ENCODE peak calls at places on chromosome 1, in seven cellular contexts. S is sigmoid colon, Z is GM12892, C is GM12891, R is A549, B is adrenal gland, Y is ovary. A is an unnamed sample.

GRCh38 chr1:154741327-154741726 is 128.8 kb downstream of the KCNN3 start:
- DNase-seq in Z (no peak), S (no peak), R (no peak), B (no peak), C (no peak), Y (no peak), A (no peak)

GRCh38 chr1:77874804-77875445 is 13.5 kb upstream of the NEXN start:
- DNase-seq in C (no peak), S (no peak), B (no peak), Z (no peak), R (no peak), Y (no peak), A (no peak)

GRCh38 chr1:38835230-38835827 is 24.2 kb downstream of the RRAGC start:
- DNase-seq in C (peak; percentile 52), B (peak; percentile 62), S (no peak), Y (no peak), R (peak; percentile 43), Z (no peak), A (peak; percentile 81)

GRCh38 chr1:227391204-227391603 is 72.9 kb upstream of the CDC42BPA start:
- DNase-seq in C (no peak), B (no peak), S (no peak), Z (no peak), R (no peak), Y (no peak), A (no peak)

GRCh38 chr1:187987236-187987776 is 1158.6 kb downstream of the PLA2G4A start:
- DNase-seq in C (no peak), Z (no peak), Y (no peak), S (no peak), R (no peak), B (no peak), A (no peak)

GRCh38 chr1:230502306-230502705 is 76.2 kb upstream of the PGBD5 start:
- DNase-seq in Z (no peak), C (no peak), S (no peak), R (no peak), Y (no peak), B (no peak), A (no peak)

GRCh38 chr1:200626853-200627534 is 6.4 kb upstream of the KIF14 start:
- DNase-seq in Z (no peak), Y (no peak), S (no peak), B (no peak), R (no peak), C (no peak), A (no peak)

GRCh38 chr1:21631944-21632887 is 36.9 kb downstream of the RAP1GAP start:
- DNase-seq in Z (no peak), Y (no peak), B (peak; percentile 70), S (no peak), R (no peak), C (no peak), A (no peak)

GRCh38 chr1:42524330-42524729 is 61.2 kb downstream of the CCDC30 start:
- DNase-seq in B (no peak), Z (no peak), Y (no peak), C (no peak), R (no peak), S (no peak), A (no peak)

GRCh38 chr1:66242646-66243547 is 291.1 kb upstream of the SGIP1 start:
- DNase-seq in Y (peak; percentile 54), B (peak; percentile 83), S (peak; percentile 95), Z (peak; percentile 11), R (peak; percentile 41), C (peak; percentile 16), A (peak; percentile 82)

GRCh38 chr1:11616766-11617165 is 37.5 kb downstream of the FBXO2 start:
- DNase-seq in Y (no peak), C (no peak), S (no peak), Z (no peak), R (no peak), B (no peak), A (no peak)

GRCh38 chr1:182374101-182374834 is 17.3 kb downstream of the GLUL start:
- DNase-seq in R (no peak), B (no peak), C (no peak), S (no peak), Y (no peak), Z (no peak), A (no peak)

GRCh38 chr1:177526201-177526600 is 355.4 kb downstream of the BRINP2 start:
- DNase-seq in B (no peak), S (no peak), R (no peak), Z (no peak), C (no peak), Y (no peak), A (no peak)

GRCh38 chr1:99645699-99646531 is at the start of gene PALMD:
- DNase-seq in S (no peak), C (no peak), B (peak; percentile 51), R (peak; percentile 3), Z (no peak), Y (peak; percentile 49), A (no peak)

GRCh38 chr1:175422122-175422521 is 229.5 kb upstream of the KIAA0040 start:
- DNase-seq in C (no peak), B (no peak), S (no peak), R (no peak), Z (no peak), Y (no peak), A (no peak)

GRCh38 chr1:27099154-27099903 is 55.6 kb downstream of the SLC9A1 start:
- DNase-seq in S (no peak), R (peak; percentile 49), Z (no peak), Y (peak; percentile 81), C (peak; percentile 50), B (peak; percentile 62), A (peak; percentile 42)

DNA sequence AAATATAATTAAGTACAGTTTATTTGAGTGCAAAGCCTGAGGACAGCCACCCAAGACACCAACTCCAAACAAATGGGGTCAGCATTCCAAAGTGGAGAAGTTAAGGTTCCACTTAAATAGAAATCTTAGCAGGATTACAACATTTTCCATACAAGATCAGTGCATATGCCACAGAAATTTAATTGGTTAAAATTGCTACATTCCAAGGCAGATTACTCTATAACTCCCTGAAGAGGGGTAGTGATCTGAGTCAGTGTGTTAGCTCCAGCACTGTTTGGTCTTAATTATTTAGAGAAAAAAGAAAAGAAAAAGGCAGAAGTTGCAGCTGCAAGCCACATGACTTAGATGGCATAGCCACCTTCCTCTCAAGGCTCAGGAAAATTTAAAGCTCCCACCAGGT is 297.5 kb downstream of the HHIPL2 start:
- DNase-seq in Z (no peak), S (no peak), B (no peak), C (no peak), Y (no peak), R (no peak), A (no peak)
- TF ChIP-seq POLR2A in Z (no peak), S (no peak), B (no peak), C (no peak), Y (no peak), R (no peak), A (no peak)

DNA sequence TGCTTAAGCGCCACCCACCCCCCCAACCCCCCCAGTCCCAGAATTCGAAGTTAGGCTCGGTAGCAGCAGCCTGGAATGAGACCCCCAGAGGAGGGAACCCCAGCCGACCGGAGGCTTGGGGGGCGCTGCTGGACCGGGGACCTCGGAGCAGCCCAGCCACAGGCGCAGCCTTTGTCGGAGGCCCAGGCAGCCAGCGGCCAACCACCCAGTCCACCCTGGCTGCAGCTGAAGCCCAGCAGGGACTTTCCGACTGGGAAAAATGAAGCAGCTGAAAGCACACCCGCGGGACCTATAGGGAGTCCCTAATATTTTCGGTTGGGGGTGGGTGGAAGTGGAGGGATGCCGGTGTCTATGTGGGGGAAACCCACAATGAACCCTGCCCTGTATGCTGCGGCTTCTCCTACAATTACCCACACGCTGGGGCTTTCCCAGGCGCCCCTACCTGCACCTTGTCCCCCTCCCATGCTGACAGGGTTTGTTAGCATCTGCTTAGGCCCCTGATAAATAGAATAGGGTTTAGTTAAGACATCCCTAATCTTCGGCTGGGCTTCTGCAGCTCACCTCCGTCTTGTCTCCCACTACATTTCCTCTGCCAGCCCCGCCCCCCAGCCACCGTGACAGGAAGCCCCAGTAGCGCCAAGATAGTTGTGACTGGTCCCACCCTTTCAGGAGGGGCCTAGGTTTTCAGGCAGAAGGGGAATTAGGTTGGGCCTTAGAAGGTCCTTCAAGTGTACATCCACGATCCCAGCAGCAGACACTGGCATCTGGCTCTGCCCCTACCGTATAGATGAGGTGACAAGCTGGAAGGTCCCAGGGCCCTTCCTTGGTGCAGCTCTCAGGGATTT is 838 bp downstream of the CCDC28B start:
- DNase-seq in S (peak; percentile 87), Y (peak; percentile 63), Z (peak; percentile 69), B (peak; percentile 66), C (peak; percentile 62), R (no peak), A (peak; percentile 64)
- TF ChIP-seq POLR2A in S (no peak), Y (no peak), Z (peak; percentile 63), B (no peak), C (peak; percentile 56), R (no peak), A (no peak)

GRCh38 chr1:31797216-31797615 is 18.6 kb downstream of the SPOCD1 start:
- DNase-seq in S (no peak), R (no peak), B (no peak), C (no peak), Y (no peak), Z (no peak), A (no peak)

GRCh38 chr1:31798433-31799195 is 17.2 kb downstream of the SPOCD1 start:
- DNase-seq in B (no peak), Z (no peak), R (peak; percentile 34), Y (no peak), S (peak; percentile 51), C (no peak), A (no peak)

GRCh38 chr1:31799196-31799894 is 16.5 kb downstream of the SPOCD1 start:
- DNase-seq in S (peak; percentile 39), Z (no peak), Y (no peak), R (no peak), B (no peak), C (no peak), A (no peak)

GRCh38 chr1:31796707-31797106 is 19.1 kb downstream of the SPOCD1 start:
- DNase-seq in Z (no peak), C (no peak), B (no peak), S (peak; percentile 28), R (no peak), Y (no peak), A (no peak)

GRCh38 chr1:31798086-31798432 is 17.8 kb downstream of the SPOCD1 start:
- DNase-seq in B (no peak), Y (no peak), R (no peak), Z (no peak), C (no peak), S (peak; percentile 52), A (no peak)
- TF ChIP-seq POLR2A in B (no peak), Y (no peak), R (no peak), Z (no peak), C (no peak), S (no peak), A (no peak)

GRCh38 chr1:1760715-1761114 is 17.6 kb downstream of the NADK start:
- DNase-seq in S (no peak), Y (no peak), R (no peak), C (no peak), Z (no peak), B (peak; percentile 11), A (no peak)

GRCh38 chr1:1761504-1762376 is 16.5 kb downstream of the NADK start:
- DNase-seq in S (no peak), C (no peak), Y (no peak), B (peak; percentile 14), R (no peak), Z (no peak), A (no peak)

GRCh38 chr1:1764876-1765478 is 13.3 kb downstream of the NADK start:
- DNase-seq in Z (no peak), B (no peak), S (no peak), R (no peak), C (no peak), Y (no peak), A (no peak)

GRCh38 chr1:1760345-1760650 is 18.0 kb downstream of the NADK start:
- DNase-seq in Z (no peak), B (peak; percentile 19), S (no peak), C (no peak), Y (no peak), R (no peak), A (no peak)

GRCh38 chr1:1763657-1764621 is 14.3 kb downstream of the NADK start:
- DNase-seq in C (no peak), S (no peak), Y (no peak), R (no peak), Z (no peak), B (peak; percentile 87), A (peak; percentile 30)
- TF ChIP-seq POLR2A in C (no peak), S (no peak), Y (no peak), R (no peak), Z (no peak), B (peak; percentile 50), A (no peak)